ENCODE peak calls at places on chromosomes 12 and 14, in six cellular contexts. One of them, this sample, is unnamed.

GRCh38 chr12:12645485-12645884 is 33.8 kb downstream of the CREBL2 start:
- DNase-seq in H1: no peak
- DNase-seq in mesendoderm: peak
- DNase-seq in neuronal stem cell: no peak
- DNase-seq in IMR-90: peak
- DNase-seq in mesenchymal stem cell: peak
- DNase-seq in this sample: peak

GRCh38 chr12:14273911-14274306 is 91.6 kb upstream of the ATF7IP start:
- DNase-seq in IMR-90: peak
- DNase-seq in neuronal stem cell: no peak
- DNase-seq in mesenchymal stem cell: peak
- DNase-seq in H1: no peak
- DNase-seq in mesendoderm: no peak
- DNase-seq in this sample: no peak

GRCh38 chr14:104601786-104602185 is 2.8 kb downstream of the TMEM179 start:
- DNase-seq in mesendoderm: no peak
- DNase-seq in H1: no peak
- DNase-seq in mesenchymal stem cell: no peak
- DNase-seq in neuronal stem cell: no peak
- DNase-seq in IMR-90: peak
- DNase-seq in this sample: no peak

GRCh38 chr12:459430-460258 is at the start of gene B4GALNT3:
- DNase-seq in mesendoderm: peak
- DNase-seq in H1: peak
- DNase-seq in IMR-90: no peak
- DNase-seq in mesenchymal stem cell: peak
- DNase-seq in neuronal stem cell: peak
- DNase-seq in this sample: peak

GRCh38 chr14:22086149-22086548 is 412.5 kb upstream of the OR4E1 start:
- DNase-seq in mesenchymal stem cell: no peak
- DNase-seq in neuronal stem cell: no peak
- DNase-seq in IMR-90: no peak
- DNase-seq in H1: no peak
- DNase-seq in mesendoderm: no peak
- DNase-seq in this sample: no peak

GRCh38 chr14:42911642-42912041 is 1305.0 kb downstream of the LRFN5 start:
- DNase-seq in neuronal stem cell: no peak
- DNase-seq in mesenchymal stem cell: peak
- DNase-seq in mesendoderm: peak
- DNase-seq in IMR-90: peak
- DNase-seq in H1: no peak
- DNase-seq in this sample: no peak

GRCh38 chr12:93766802-93767523 is 89.8 kb downstream of the CRADD start:
- DNase-seq in mesendoderm: peak
- DNase-seq in mesenchymal stem cell: peak
- DNase-seq in neuronal stem cell: no peak
- DNase-seq in H1: no peak
- DNase-seq in IMR-90: peak
- DNase-seq in this sample: no peak

GRCh38 chr12:120735181-120735580 is 9.6 kb downstream of the ACADS start:
- DNase-seq in IMR-90: no peak
- DNase-seq in H1: no peak
- DNase-seq in neuronal stem cell: no peak
- DNase-seq in mesenchymal stem cell: no peak
- DNase-seq in mesendoderm: no peak
- DNase-seq in this sample: no peak

GRCh38 chr12:70722584-70723343 is 85.5 kb upstream of the PTPRB start:
- DNase-seq in mesendoderm: peak
- DNase-seq in mesenchymal stem cell: peak
- DNase-seq in neuronal stem cell: no peak
- DNase-seq in H1: no peak
- DNase-seq in IMR-90: no peak
- DNase-seq in this sample: no peak

GRCh38 chr12:108611884-108612415 is 14.1 kb upstream of the TMEM119 start:
- DNase-seq in mesendoderm: peak
- DNase-seq in H1: peak
- DNase-seq in mesenchymal stem cell: peak
- DNase-seq in IMR-90: peak
- DNase-seq in neuronal stem cell: no peak
- DNase-seq in this sample: peak

GRCh38 chr12:71973687-71974086 is 35.0 kb downstream of the TPH2 start:
- DNase-seq in neuronal stem cell: no peak
- DNase-seq in mesendoderm: peak
- DNase-seq in H1: no peak
- DNase-seq in mesenchymal stem cell: no peak
- DNase-seq in IMR-90: peak
- DNase-seq in this sample: no peak

GRCh38 chr14:37197421-37198272 is at the start of gene MIPOL1:
- DNase-seq in neuronal stem cell: peak
- DNase-seq in H1: peak
- DNase-seq in IMR-90: peak
- DNase-seq in mesendoderm: peak
- DNase-seq in mesenchymal stem cell: peak
- DNase-seq in this sample: peak

GRCh38 chr14:73695997-73696396 is 18.2 kb downstream of the PNMA1 start:
- DNase-seq in H1: no peak
- DNase-seq in mesendoderm: no peak
- DNase-seq in IMR-90: no peak
- DNase-seq in mesenchymal stem cell: no peak
- DNase-seq in neuronal stem cell: no peak
- DNase-seq in this sample: no peak

GRCh38 chr12:4112290-4112689 is 161.3 kb upstream of the CCND2 start:
- DNase-seq in IMR-90: no peak
- DNase-seq in H1: peak
- DNase-seq in mesenchymal stem cell: no peak
- DNase-seq in neuronal stem cell: no peak
- DNase-seq in mesendoderm: no peak
- DNase-seq in this sample: no peak

GRCh38 chr14:103518416-103519042 is 4.1 kb downstream of the CKB start:
- DNase-seq in mesendoderm: peak
- DNase-seq in H1: peak
- DNase-seq in neuronal stem cell: no peak
- DNase-seq in IMR-90: peak
- DNase-seq in mesenchymal stem cell: peak
- DNase-seq in this sample: peak

GRCh38 chr12:48441122-48441521 is 31.2 kb upstream of the ANP32D start:
- DNase-seq in neuronal stem cell: peak
- DNase-seq in mesenchymal stem cell: no peak
- DNase-seq in H1: no peak
- DNase-seq in mesendoderm: no peak
- DNase-seq in IMR-90: no peak
- DNase-seq in this sample: no peak

GRCh38 chr12:89497467-89497866 is 27.1 kb downstream of the GALNT4 start:
- DNase-seq in mesenchymal stem cell: peak
- DNase-seq in neuronal stem cell: no peak
- DNase-seq in mesendoderm: no peak
- DNase-seq in IMR-90: peak
- DNase-seq in H1: no peak
- DNase-seq in this sample: no peak

GRCh38 chr12:39993261-39993660 is 112.6 kb downstream of the SLC2A13 start:
- DNase-seq in mesenchymal stem cell: no peak
- DNase-seq in IMR-90: no peak
- DNase-seq in mesendoderm: no peak
- DNase-seq in H1: no peak
- DNase-seq in neuronal stem cell: no peak
- DNase-seq in this sample: no peak

GRCh38 chr14:67618617-67619063 is 1.1 kb upstream of the ARG2 start:
- DNase-seq in mesendoderm: peak
- DNase-seq in H1: no peak
- DNase-seq in mesenchymal stem cell: peak
- DNase-seq in neuronal stem cell: peak
- DNase-seq in IMR-90: peak
- DNase-seq in this sample: no peak

GRCh38 chr12:119683413-119683812 is 15.5 kb downstream of the PRKAB1 start:
- DNase-seq in mesenchymal stem cell: no peak
- DNase-seq in mesendoderm: no peak
- DNase-seq in H1: no peak
- DNase-seq in IMR-90: peak
- DNase-seq in neuronal stem cell: no peak
- DNase-seq in this sample: no peak

GRCh38 chr12:14157129-14157747 is 175.8 kb upstream of the GRIN2B start:
- DNase-seq in mesenchymal stem cell: no peak
- DNase-seq in mesendoderm: no peak
- DNase-seq in IMR-90: no peak
- DNase-seq in H1: peak
- DNase-seq in neuronal stem cell: no peak
- DNase-seq in this sample: no peak

GRCh38 chr12:11822071-11822818 is 172.8 kb downstream of the ETV6 start:
- DNase-seq in H1: no peak
- DNase-seq in neuronal stem cell: peak
- DNase-seq in mesenchymal stem cell: peak
- DNase-seq in IMR-90: peak
- DNase-seq in mesendoderm: no peak
- DNase-seq in this sample: no peak

GRCh38 chr12:84913151-84913550 is 552 bp upstream of the SLC6A15 start:
- DNase-seq in mesendoderm: peak
- DNase-seq in IMR-90: no peak
- DNase-seq in neuronal stem cell: no peak
- DNase-seq in mesenchymal stem cell: peak
- DNase-seq in H1: peak
- DNase-seq in this sample: peak

GRCh38 chr12:7712841-7713442 is 1.7 kb downstream of the DPPA3 start:
- DNase-seq in neuronal stem cell: no peak
- DNase-seq in IMR-90: no peak
- DNase-seq in mesenchymal stem cell: no peak
- DNase-seq in H1: peak
- DNase-seq in mesendoderm: peak
- DNase-seq in this sample: peak

GRCh38 chr12:132284618-132285310 is 44.6 kb downstream of the GALNT9 start:
- DNase-seq in IMR-90: no peak
- DNase-seq in mesendoderm: no peak
- DNase-seq in neuronal stem cell: no peak
- DNase-seq in H1: peak
- DNase-seq in mesenchymal stem cell: no peak
- DNase-seq in this sample: peak

GRCh38 chr12:131452444-131452860 is 258.4 kb upstream of the SFSWAP start:
- DNase-seq in H1: peak
- DNase-seq in mesendoderm: peak
- DNase-seq in mesenchymal stem cell: no peak
- DNase-seq in IMR-90: no peak
- DNase-seq in neuronal stem cell: no peak
- DNase-seq in this sample: peak

GRCh38 chr14:24132061-24132685 is 1.7 kb downstream of the FITM1 start:
- DNase-seq in neuronal stem cell: no peak
- DNase-seq in mesendoderm: no peak
- DNase-seq in H1: no peak
- DNase-seq in mesenchymal stem cell: no peak
- DNase-seq in IMR-90: no peak
- DNase-seq in this sample: no peak

GRCh38 chr14:100342195-100342594 is 19.1 kb downstream of the SLC25A47 start:
- DNase-seq in neuronal stem cell: no peak
- DNase-seq in H1: no peak
- DNase-seq in mesenchymal stem cell: no peak
- DNase-seq in mesendoderm: no peak
- DNase-seq in IMR-90: no peak
- DNase-seq in this sample: no peak

GRCh38 chr12:108318472-108319275 is 20.4 kb downstream of the CMKLR1 start:
- DNase-seq in mesenchymal stem cell: no peak
- DNase-seq in neuronal stem cell: no peak
- DNase-seq in mesendoderm: no peak
- DNase-seq in H1: no peak
- DNase-seq in IMR-90: no peak
- DNase-seq in this sample: no peak

GRCh38 chr14:73007835-73008234 is 19.1 kb downstream of the ZFYVE1 start:
- DNase-seq in H1: no peak
- DNase-seq in neuronal stem cell: no peak
- DNase-seq in mesenchymal stem cell: peak
- DNase-seq in IMR-90: no peak
- DNase-seq in mesendoderm: no peak
- DNase-seq in this sample: no peak

GRCh38 chr12:62278022-62278421 is 17.8 kb downstream of the USP15 start:
- DNase-seq in neuronal stem cell: no peak
- DNase-seq in mesenchymal stem cell: no peak
- DNase-seq in mesendoderm: no peak
- DNase-seq in H1: no peak
- DNase-seq in IMR-90: no peak
- DNase-seq in this sample: no peak

GRCh38 chr12:12334710-12335040 is 15.4 kb downstream of the MANSC1 start:
- DNase-seq in mesendoderm: no peak
- DNase-seq in mesenchymal stem cell: no peak
- DNase-seq in IMR-90: no peak
- DNase-seq in H1: no peak
- DNase-seq in neuronal stem cell: no peak
- DNase-seq in this sample: no peak

GRCh38 chr12:124833693-124834122 is 30.0 kb downstream of the SCARB1 start:
- DNase-seq in IMR-90: no peak
- DNase-seq in mesenchymal stem cell: no peak
- DNase-seq in mesendoderm: peak
- DNase-seq in neuronal stem cell: peak
- DNase-seq in H1: peak
- DNase-seq in this sample: peak
- H3K27ac ChIP-seq in IMR-90: no peak
- H3K27ac ChIP-seq in mesenchymal stem cell: no peak
- H3K27ac ChIP-seq in mesendoderm: peak
- H3K27ac ChIP-seq in neuronal stem cell: peak
- H3K27ac ChIP-seq in H1: no peak
- H3K27ac ChIP-seq in this sample: no peak

GRCh38 chr12:21993438-21993981 is 52.3 kb upstream of the ABCC9 start:
- DNase-seq in mesendoderm: no peak
- DNase-seq in mesenchymal stem cell: no peak
- DNase-seq in IMR-90: no peak
- DNase-seq in neuronal stem cell: no peak
- DNase-seq in H1: no peak
- DNase-seq in this sample: no peak
- H2BK15ac ChIP-seq in mesendoderm: no peak
- H2BK15ac ChIP-seq in mesenchymal stem cell: no peak
- H2BK15ac ChIP-seq in IMR-90: no peak
- H2BK15ac ChIP-seq in neuronal stem cell: no peak
- H2BK15ac ChIP-seq in H1: peak
- H2BK15ac ChIP-seq in this sample: no peak

DNA sequence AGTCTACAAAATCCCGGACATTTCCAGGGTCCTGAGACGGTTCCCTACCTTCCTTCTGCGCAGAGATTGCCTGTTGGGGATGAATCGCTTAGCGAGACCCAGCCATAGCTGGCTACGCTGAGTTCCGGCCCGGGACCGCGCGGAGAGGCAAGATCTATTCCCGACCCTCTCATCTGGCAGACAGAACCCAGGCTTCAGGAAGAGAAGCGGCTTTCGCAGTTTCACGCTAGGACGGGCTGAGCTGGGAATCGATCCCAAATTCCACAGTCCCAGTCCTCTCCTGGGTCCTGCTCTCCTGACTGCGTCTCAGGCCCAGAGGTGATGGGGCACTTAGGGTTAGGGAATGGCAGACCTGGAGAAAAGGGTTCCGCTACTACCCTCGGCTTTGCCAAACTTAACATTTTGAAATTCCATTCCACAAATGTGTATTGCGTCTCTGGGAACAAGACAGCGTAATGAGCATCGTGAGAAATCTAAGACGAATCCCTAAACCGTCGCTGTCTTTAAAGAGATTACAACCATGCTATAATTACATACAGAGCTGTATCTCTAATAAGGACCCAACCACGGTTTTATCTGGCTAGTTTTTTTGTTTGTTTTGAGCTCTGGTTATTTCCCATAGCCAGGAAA is 2.8 kb downstream of the PTPN21 start:
- DNase-seq in mesendoderm: peak
- DNase-seq in IMR-90: peak
- DNase-seq in mesenchymal stem cell: peak
- DNase-seq in neuronal stem cell: no peak
- DNase-seq in H1: peak
- DNase-seq in this sample: peak
- H2BK5ac ChIP-seq in mesendoderm: no peak
- H2BK5ac ChIP-seq in IMR-90: peak
- H2BK5ac ChIP-seq in mesenchymal stem cell: no peak
- H2BK5ac ChIP-seq in neuronal stem cell: peak
- H2BK5ac ChIP-seq in H1: no peak
- H2BK5ac ChIP-seq in this sample: no peak

GRCh38 chr12:66765204-66765603 is 86.3 kb upstream of the GRIP1 start:
- DNase-seq in mesendoderm: no peak
- DNase-seq in H1: no peak
- DNase-seq in IMR-90: no peak
- DNase-seq in neuronal stem cell: no peak
- DNase-seq in mesenchymal stem cell: no peak
- DNase-seq in this sample: no peak
- H3K27ac ChIP-seq in mesendoderm: no peak
- H3K27ac ChIP-seq in H1: no peak
- H3K27ac ChIP-seq in IMR-90: no peak
- H3K27ac ChIP-seq in neuronal stem cell: no peak
- H3K27ac ChIP-seq in mesenchymal stem cell: no peak
- H3K27ac ChIP-seq in this sample: no peak

This sample was measured in H9.